ENCODE peak calls at places on chromosome 2, in seven cellular contexts. M, S, J, H, Z, U and Y are unnamed samples.

GRCh38 chr2:172397136-172397825 is 30.1 kb upstream of the ITGA6 start:
- DNase-seq in M (no peak), S (peak; percentile 2), J (no peak), H (peak; percentile 66), Z (no peak), U (no peak), Y (peak; percentile 24)

GRCh38 chr2:38702413-38702812 is 36.5 kb downstream of the GALM start:
- DNase-seq in M (no peak), S (peak; percentile 90), J (no peak), H (peak; percentile 72), Z (peak; percentile 16), U (no peak), Y (peak; percentile 72)

GRCh38 chr2:240326886-240327285 is 108.6 kb upstream of the GPC1 start:
- DNase-seq in M (no peak), S (no peak), J (no peak), H (no peak), Z (no peak), U (no peak), Y (no peak)

GRCh38 chr2:239399404-239399999 is 1.3 kb downstream of the HDAC4 start:
- DNase-seq in M (peak; percentile 34), S (peak; percentile 27), J (no peak), H (no peak), Z (peak; percentile 9), U (peak; percentile 57), Y (peak; percentile 28)

GRCh38 chr2:26243643-26244478 is 571 bp downstream of the HADHA start:
- DNase-seq in M (peak; percentile 3), S (peak; percentile 42), J (no peak), H (peak; percentile 14), Z (peak; percentile 34), U (no peak), Y (peak; percentile 31)

GRCh38 chr2:120559401-120559800 is 176.3 kb upstream of the GLI2 start:
- DNase-seq in M (no peak), S (peak; percentile 95), J (no peak), H (peak; percentile 87), Z (no peak), U (no peak), Y (peak; percentile 92)

GRCh38 chr2:238228700-238229099 is 11.1 kb downstream of the HES6 start:
- DNase-seq in M (no peak), S (no peak), J (no peak), H (no peak), Z (no peak), U (no peak), Y (no peak)

GRCh38 chr2:203019142-203019541 is 4.5 kb downstream of the NBEAL1 start:
- DNase-seq in M (no peak), S (no peak), J (no peak), H (no peak), Z (no peak), U (no peak), Y (no peak)

GRCh38 chr2:54669677-54670484 is 53.6 kb upstream of the EML6 start:
- DNase-seq in M (no peak), S (peak; percentile 82), J (no peak), H (peak; percentile 67), Z (peak; percentile 62), U (peak; percentile 53), Y (peak; percentile 70)

GRCh38 chr2:144452169-144453038 is 67.5 kb downstream of the ZEB2 start:
- DNase-seq in M (no peak), S (no peak), J (no peak), H (peak; percentile 44), Z (peak; percentile 27), U (no peak), Y (no peak)

GRCh38 chr2:138272524-138273210 is 228.9 kb upstream of the SPOPL start:
- DNase-seq in M (no peak), S (no peak), J (no peak), H (no peak), Z (no peak), U (no peak), Y (no peak)

GRCh38 chr2:207676827-207677354 is 34.5 kb upstream of the CCNYL1 start:
- DNase-seq in M (no peak), S (peak; percentile 73), J (no peak), H (peak; percentile 67), Z (peak; percentile 55), U (no peak), Y (peak; percentile 78)

GRCh38 chr2:94870392-94871225 is 621 bp upstream of the TEKT4 start:
- DNase-seq in M (no peak), S (no peak), J (no peak), H (peak; percentile 24), Z (peak; percentile 30), U (no peak), Y (no peak)

GRCh38 chr2:190615555-190616200 is 33.2 kb upstream of the NAB1 start:
- DNase-seq in M (no peak), S (no peak), J (no peak), H (no peak), Z (no peak), U (no peak), Y (no peak)

GRCh38 chr2:45342-46130 is 769 bp downstream of the FAM110C start:
- DNase-seq in M (no peak), S (no peak), J (no peak), H (no peak), Z (no peak), U (peak; percentile 62), Y (no peak)

GRCh38 chr2:84942964-84943421 is 28.0 kb upstream of the KCMF1 start:
- DNase-seq in M (no peak), S (peak; percentile 36), J (no peak), H (no peak), Z (no peak), U (no peak), Y (no peak)

GRCh38 chr2:38178556-38179419 is 102.8 kb upstream of the CYP1B1 start:
- DNase-seq in M (no peak), S (peak; percentile 96), J (no peak), H (peak; percentile 70), Z (peak; percentile 68), U (no peak), Y (peak; percentile 96)

GRCh38 chr2:240429872-240430491 is 5.5 kb upstream of the GPC1 start:
- DNase-seq in M (no peak), S (no peak), J (no peak), H (no peak), Z (no peak), U (no peak), Y (no peak)

GRCh38 chr2:207143474-207144190 is 22.1 kb downstream of the KLF7 start:
- DNase-seq in M (peak; percentile 58), S (peak; percentile 73), J (no peak), H (peak; percentile 54), Z (no peak), U (peak; percentile 52), Y (peak; percentile 87)

GRCh38 chr2:165573534-165574461 is 104.3 kb downstream of the CSRNP3 start:
- DNase-seq in M (no peak), S (peak; percentile 7), J (no peak), H (no peak), Z (peak; percentile 29), U (peak; percentile 73), Y (no peak)

GRCh38 chr2:146837857-146838256 is 1007.0 kb upstream of the ACVR2A start:
- DNase-seq in M (no peak), S (peak; percentile 40), J (no peak), H (no peak), Z (no peak), U (no peak), Y (no peak)

GRCh38 chr2:27184115-27184514 is 27.7 kb upstream of the ATRAID start:
- DNase-seq in M (no peak), S (peak; percentile 57), J (no peak), H (no peak), Z (no peak), U (no peak), Y (no peak)

GRCh38 chr2:143219266-143219665 is 90.0 kb downstream of the ARHGAP15 start:
- DNase-seq in M (no peak), S (no peak), J (no peak), H (no peak), Z (no peak), U (no peak), Y (no peak)

GRCh38 chr2:74513605-74514367 is 464 bp upstream of the TLX2 start:
- DNase-seq in M (no peak), S (no peak), J (no peak), H (peak; percentile 19), Z (no peak), U (no peak), Y (no peak)